ENCODE peak calls at places on chromosomes 1 and 21, in seven cellular contexts. Q is nephron progenitor cell, B is left ventricle myocardium inferior, P is BE2C, J is fibroblast of the aortic adventitia, D is RWPE1, Z is GM13977. G is an unnamed sample.

GRCh38 chr1:154326546-154327465 is 1.5 kb downstream of the ATP8B2 start:
- DNase-seq in Q (no peak), B (peak), P (no peak), J (peak), D (peak), Z (no peak), G (no peak)

GRCh38 chr1:207494171-207494570 is 1.8 kb upstream of the CR1 start:
- DNase-seq in Q (no peak), B (no peak), P (no peak), J (no peak), D (no peak), Z (no peak), G (no peak)

GRCh38 chr1:10877894-10878293 is 81.4 kb upstream of the CASZ1 start:
- DNase-seq in Q (no peak), B (no peak), P (no peak), J (no peak), D (no peak), Z (no peak), G (no peak)

GRCh38 chr1:8370046-8370881 is 52.4 kb downstream of the SLC45A1 start:
- DNase-seq in Q (no peak), B (no peak), P (no peak), J (no peak), D (no peak), Z (no peak), G (no peak)

GRCh38 chr1:162323023-162323422 is 53.6 kb downstream of the SPATA46 start:
- DNase-seq in Q (no peak), B (no peak), P (no peak), J (no peak), D (no peak), Z (no peak), G (no peak)

GRCh38 chr1:27011976-27012563 is 580 bp downstream of the TENT5B start:
- DNase-seq in Q (no peak), B (no peak), P (no peak), J (no peak), D (no peak), Z (no peak), G (no peak)

GRCh38 chr1:156167536-156167935 is 14.2 kb downstream of the SEMA4A start:
- DNase-seq in Q (no peak), B (no peak), P (no peak), J (peak), D (no peak), Z (no peak), G (no peak)

GRCh38 chr1:48250572-48250971 is 28.1 kb downstream of the SLC5A9 start:
- DNase-seq in Q (no peak), B (no peak), P (no peak), J (no peak), D (no peak), Z (no peak), G (no peak)

GRCh38 chr1:207829576-207829975 is 77.7 kb downstream of the CD46 start:
- DNase-seq in Q (no peak), B (no peak), P (no peak), J (no peak), D (no peak), Z (no peak), G (no peak)

GRCh38 chr1:154609398-154610380 is 1.7 kb upstream of the ADAR start:
- DNase-seq in Q (no peak), B (no peak), P (no peak), J (peak), D (peak), Z (peak), G (no peak)

GRCh38 chr21:33478858-33479678 is 706 bp downstream of the TMEM50B start:
- DNase-seq in Q (peak), B (no peak), P (peak), J (peak), D (peak), Z (peak), G (peak)

GRCh38 chr1:100539836-100540536 is 2.0 kb downstream of the GPR88 start:
- DNase-seq in Q (peak), B (peak), P (no peak), J (peak), D (no peak), Z (no peak), G (peak)

GRCh38 chr1:25829046-25829445 is 9.3 kb downstream of the MTFR1L start:
- DNase-seq in Q (no peak), B (no peak), P (no peak), J (no peak), D (no peak), Z (no peak), G (no peak)

GRCh38 chr1:1919304-1920056 is 401 bp upstream of the TMEM52 start:
- DNase-seq in Q (peak), B (peak), P (peak), J (peak), D (peak), Z (peak), G (peak)

GRCh38 chr1:232393010-232393833 is 236.7 kb downstream of the SIPA1L2 start:
- DNase-seq in Q (no peak), B (no peak), P (no peak), J (no peak), D (no peak), Z (no peak), G (no peak)

GRCh38 chr21:41536076-41536826 is 28.3 kb upstream of the TMPRSS2 start:
- DNase-seq in Q (no peak), B (no peak), P (no peak), J (no peak), D (peak), Z (no peak), G (no peak)

GRCh38 chr1:62077821-62078220 is 116.8 kb upstream of the L1TD1 start:
- DNase-seq in Q (no peak), B (no peak), P (no peak), J (no peak), D (no peak), Z (no peak), G (no peak)

DNA sequence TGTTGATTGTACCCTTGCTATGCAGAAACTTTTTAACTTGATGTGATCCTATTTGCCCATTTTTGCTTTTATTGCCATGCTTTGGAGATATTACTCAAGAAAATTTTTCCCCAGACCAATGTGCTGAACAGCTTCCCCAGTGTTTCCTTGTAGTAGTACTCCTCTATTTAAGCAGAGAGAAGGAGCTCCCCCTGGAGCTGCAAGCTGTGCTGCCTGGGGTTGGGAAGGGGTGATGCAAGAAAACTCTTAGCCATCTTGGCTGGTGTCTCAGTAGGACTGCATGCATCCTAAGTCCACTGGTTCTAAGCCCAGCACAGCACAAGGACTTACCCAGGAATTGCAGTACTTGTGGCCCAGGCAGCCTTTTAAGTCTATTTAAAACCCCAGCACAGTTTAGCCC is 121.6 kb downstream of the NTMT2 start:
- DNase-seq in Q (no peak), B (no peak), P (no peak), J (peak), D (no peak), Z (no peak), G (no peak)
- TF ChIP-seq CTCF in Q (no peak), B (peak), P (no peak), J (peak), D (no peak), Z (no peak), G (no peak)

GRCh38 chr1:53946252-53947171 is at the start of gene LRRC42:
- DNase-seq in Q (no peak), B (no peak), P (no peak), J (no peak), D (peak), Z (peak), G (no peak)
- TF ChIP-seq CTCF in Q (no peak), B (peak), P (peak), J (peak), D (peak), Z (peak), G (no peak)

DNA sequence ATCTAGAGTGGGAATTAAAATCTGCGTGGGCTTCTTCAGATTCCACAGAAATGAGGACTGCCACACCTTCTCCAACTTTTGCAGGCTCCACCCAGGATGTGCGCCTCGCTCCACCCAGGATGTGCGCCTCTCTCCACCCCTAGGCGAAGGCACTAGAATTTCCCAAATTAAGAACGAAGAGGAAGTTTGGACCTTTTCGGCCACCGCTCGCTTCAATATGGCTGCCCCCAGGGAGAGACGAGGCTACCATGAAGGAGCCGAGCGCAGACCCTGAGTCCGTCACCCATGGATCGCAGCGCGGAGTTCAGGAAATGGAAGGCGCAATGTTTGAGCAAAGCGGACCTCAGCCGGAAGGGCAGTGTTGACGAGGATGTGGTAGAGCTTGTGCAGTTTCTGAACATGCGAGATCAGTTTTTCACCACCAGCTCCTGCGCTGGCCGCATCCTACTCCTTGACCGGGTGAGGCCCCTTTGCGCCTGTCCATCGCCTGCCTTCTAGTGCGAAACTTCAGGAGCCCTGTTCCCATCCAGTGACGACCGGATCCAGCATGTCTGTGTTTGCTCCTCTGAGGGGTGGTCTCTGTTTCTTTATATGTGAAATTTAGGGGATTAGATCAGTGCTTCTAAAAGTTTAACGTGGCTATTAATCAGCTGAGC is at the start of the genes CRYZ and TYW3:
- DNase-seq in Q (peak), B (peak), P (peak), J (peak), D (peak), Z (peak), G (peak)
- TF ChIP-seq CTCF in Q (no peak), B (no peak), P (no peak), J (peak), D (no peak), Z (no peak), G (no peak)

GRCh38 chr1:211741116-211741515 is 65.7 kb upstream of the NEK2 start:
- DNase-seq in Q (no peak), B (no peak), P (no peak), J (no peak), D (no peak), Z (no peak), G (no peak)
- TF ChIP-seq CTCF in Q (no peak), B (no peak), P (peak), J (no peak), D (no peak), Z (no peak), G (no peak)

GRCh38 chr1:15957221-15958090 is 18.4 kb downstream of the ZBTB17 start:
- DNase-seq in Q (peak), B (no peak), P (no peak), J (no peak), D (no peak), Z (no peak), G (no peak)
- TF ChIP-seq CTCF in Q (peak), B (peak), P (no peak), J (peak), D (no peak), Z (no peak), G (peak)

GRCh38 chr1:165941531-165941930 is 114.1 kb downstream of the UCK2 start:
- DNase-seq in Q (no peak), B (no peak), P (no peak), J (no peak), D (no peak), Z (no peak), G (no peak)

GRCh38 chr1:165942062-165942461 is 114.6 kb downstream of the UCK2 start:
- DNase-seq in Q (no peak), B (no peak), P (no peak), J (no peak), D (no peak), Z (no peak), G (no peak)

GRCh38 chr1:165938844-165939243 is 111.4 kb downstream of the UCK2 start:
- DNase-seq in Q (no peak), B (no peak), P (no peak), J (no peak), D (no peak), Z (no peak), G (no peak)

GRCh38 chr1:165945911-165946310 is 118.5 kb downstream of the UCK2 start:
- DNase-seq in Q (no peak), B (no peak), P (no peak), J (no peak), D (no peak), Z (no peak), G (no peak)

DNA sequence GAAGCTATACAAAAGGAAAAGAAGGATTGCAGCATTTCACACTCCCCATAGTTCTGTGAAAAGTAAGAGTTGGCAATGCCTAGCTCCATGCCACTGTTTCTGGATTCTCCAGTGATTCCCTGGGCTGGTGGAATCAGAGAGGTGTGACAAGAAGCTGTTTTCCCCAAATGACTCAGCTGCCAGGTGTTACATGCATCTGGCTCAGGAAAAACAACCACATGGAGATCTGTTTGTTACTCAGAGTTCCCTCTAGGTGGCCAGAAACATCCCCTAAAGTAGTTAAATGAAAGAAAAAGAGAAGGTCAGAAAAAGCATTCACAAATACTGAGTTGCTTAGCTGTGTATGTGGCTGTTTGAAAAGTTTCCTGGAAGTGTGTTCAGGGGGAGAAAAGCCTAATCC is 115.8 kb downstream of the UCK2 start:
- DNase-seq in Q (no peak), B (no peak), P (no peak), J (peak), D (no peak), Z (peak), G (no peak)
- TF ChIP-seq CTCF in Q (no peak), B (no peak), P (peak), J (no peak), D (no peak), Z (no peak), G (peak)

GRCh38 chr1:240692339-240692705 is 80.4 kb upstream of the GREM2 start:
- DNase-seq in Q (no peak), B (no peak), P (no peak), J (no peak), D (no peak), Z (no peak), G (no peak)
- TF ChIP-seq CTCF in Q (no peak), B (no peak), P (no peak), J (no peak), D (peak), Z (no peak), G (no peak)